ENCODE peak calls at places on chromosomes 11 and 22, in four cellular contexts. G is mesenchymal stem cell, K is HCT116, C is fibroblast of lung. R is an unnamed sample.

GRCh38 chr22:20405931-20406685 is 12.2 kb downstream of the ZNF74 start:
- DNase-seq in G (no peak), C (no peak), K (no peak), R (no peak)

GRCh38 chr22:17629646-17630045 is 1.1 kb upstream of the ATP6V1E1 start:
- DNase-seq in C (no peak), G (no peak), K (no peak), R (no peak)

GRCh38 chr22:48270731-48271130 is 1508.3 kb downstream of the TBC1D22A start:
- DNase-seq in G (no peak), K (no peak), C (no peak), R (no peak)

GRCh38 chr11:61671527-61671926 is 8.7 kb upstream of the DAGLA start:
- DNase-seq in G (no peak), K (no peak), C (no peak), R (no peak)

GRCh38 chr11:834371-835316 is 1.9 kb downstream of the CD151 start:
- DNase-seq in G (peak), C (peak), K (peak), R (peak)

GRCh38 chr11:10550503-10550902 is 9.5 kb upstream of the RNF141 start:
- DNase-seq in G (peak), C (peak), K (no peak), R (peak)

GRCh38 chr11:78138694-78139421 is 568 bp downstream of the ALG8 start:
- DNase-seq in K (peak), G (peak), C (no peak), R (peak)

GRCh38 chr22:44464000-44464399 is 34.0 kb downstream of the RTL6 start:
- DNase-seq in G (no peak), K (no peak), C (no peak), R (no peak)

GRCh38 chr11:42571486-42572230 is 740.1 kb upstream of the API5 start:
- DNase-seq in G (no peak), C (no peak), K (no peak), R (no peak)

GRCh38 chr11:118434123-118434552 is 2.2 kb upstream of the KMT2A start:
- DNase-seq in K (no peak), G (no peak), C (peak), R (no peak)

GRCh38 chr11:59669611-59670009 is 773 bp upstream of the PATL1 start:
- DNase-seq in C (peak), G (peak), K (no peak), R (no peak)

GRCh38 chr11:88300888-88301477 is 36.6 kb downstream of the CTSC start:
- DNase-seq in C (no peak), G (no peak), K (no peak), R (no peak)

GRCh38 chr22:39254789-39255298 is 10.1 kb upstream of the PDGFB start:
- DNase-seq in C (no peak), K (no peak), G (peak), R (peak)

GRCh38 chr22:29479417-29480261 is at the start of gene NEFH:
- DNase-seq in G (no peak), C (no peak), K (no peak), R (peak)

GRCh38 chr22:45170001-45170466 is 6.3 kb downstream of the NUP50 start:
- DNase-seq in K (no peak), C (no peak), G (no peak), R (no peak)

GRCh38 chr11:27218498-27219038 is 144.4 kb downstream of the CCDC34 start:
- DNase-seq in G (peak), C (peak), K (no peak), R (peak)

GRCh38 chr22:35135165-35135564 is 69.2 kb downstream of the ISX start:
- DNase-seq in C (no peak), K (no peak), G (no peak), R (no peak)
- H2AFZ ChIP-seq in C (no peak), K (no peak), G (no peak), R (no peak)

GRCh38 chr11:84819561-84819960 is 807.6 kb downstream of the DLG2 start:
- DNase-seq in K (no peak), C (no peak), G (no peak), R (no peak)

GRCh38 chr11:84825140-84825539 is 802.0 kb downstream of the DLG2 start:
- DNase-seq in G (no peak), C (no peak), K (no peak), R (no peak)

GRCh38 chr11:84829162-84829561 is 798.0 kb downstream of the DLG2 start:
- DNase-seq in C (no peak), K (no peak), G (no peak), R (no peak)

GRCh38 chr11:84828616-84829015 is 798.5 kb downstream of the DLG2 start:
- DNase-seq in C (no peak), G (no peak), K (no peak), R (no peak)

GRCh38 chr11:84824624-84825023 is 802.5 kb downstream of the DLG2 start:
- DNase-seq in K (no peak), C (no peak), G (peak), R (no peak)
- H2AFZ ChIP-seq in K (no peak), C (no peak), G (no peak), R (no peak)

GRCh38 chr11:13962198-13962561 is 343 bp upstream of the SPON1 start:
- DNase-seq in K (no peak), C (no peak), G (no peak), R (no peak)
- H2AFZ ChIP-seq in K (no peak), C (no peak), G (peak), R (no peak)

DNA sequence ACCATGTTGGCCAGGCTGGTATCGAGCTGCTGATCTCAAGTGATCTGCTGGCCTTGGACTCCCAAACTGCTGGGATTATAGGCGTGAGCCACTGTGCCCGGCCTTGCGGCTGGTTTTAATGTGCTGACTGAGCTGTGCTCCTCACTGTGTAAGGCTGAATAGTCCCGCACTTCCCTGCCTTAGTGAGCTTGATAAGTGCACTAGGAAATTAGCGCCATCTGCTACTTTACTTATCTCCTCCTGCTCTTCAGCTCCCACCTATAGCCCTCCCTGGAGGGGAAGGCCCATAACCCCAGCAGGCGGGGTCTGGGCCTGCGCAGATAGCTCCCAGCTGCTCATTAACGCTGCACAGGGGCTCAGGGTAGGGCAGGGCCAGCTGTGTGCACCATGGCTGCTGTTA is 49.4 kb downstream of the CLMP start:
- DNase-seq in C (no peak), K (no peak), G (no peak), R (no peak)
- H2AFZ ChIP-seq in C (no peak), K (peak), G (no peak), R (no peak)

GRCh38 chr11:105081412-105082150 is 36.4 kb upstream of the CARD16 start:
- DNase-seq in G (no peak), C (no peak), K (no peak), R (no peak)
- H2AFZ ChIP-seq in G (no peak), C (no peak), K (no peak), R (no peak)

GRCh38 chr11:32173435-32173834 is 82.6 kb downstream of the RCN1 start:
- DNase-seq in C (peak), K (peak), G (peak), R (peak)
- H2AFZ ChIP-seq in C (peak), K (peak), G (no peak), R (peak)

GRCh38 chr11:119934866-119935265 is 203.0 kb downstream of the TRIM29 start:
- DNase-seq in G (no peak), C (no peak), K (no peak), R (no peak)
- H2AFZ ChIP-seq in G (no peak), C (no peak), K (no peak), R (no peak)

R was measured in osteoblast.